ENCODE peak calls at places on chromosomes 1 and 21, in six cellular contexts. I is heart left ventricle, B is mammary epithelial cell, N is mesothelial cell of epicardium, E is sigmoid colon, P is dorsolateral prefrontal cortex. Z is an unnamed sample.

GRCh38 chr1:66533804-66534745 is at the start of gene SGIP1:
- DNase-seq in E (peak; percentile 80), I (peak; percentile 72), N (no peak), P (peak; percentile 89), B (no peak), Z (peak; percentile 67)

GRCh38 chr1:165235158-165235776 is 121.2 kb downstream of the LMX1A start:
- DNase-seq in I (no peak), E (no peak), B (no peak), P (no peak), N (peak; percentile 59), Z (no peak)

GRCh38 chr1:150575072-150575489 is 4.3 kb downstream of the MCL1 start:
- DNase-seq in B (no peak), E (no peak), P (no peak), N (no peak), I (no peak), Z (no peak)

GRCh38 chr1:209662879-209663327 is 10.7 kb upstream of the LAMB3 start:
- DNase-seq in B (peak; percentile 47), N (no peak), P (no peak), E (no peak), I (no peak), Z (no peak)

GRCh38 chr1:163410073-163410522 is 88.3 kb downstream of the NUF2 start:
- DNase-seq in P (no peak), N (peak; percentile 78), E (no peak), B (peak; percentile 26), I (no peak), Z (no peak)

GRCh38 chr21:18384771-18385170 is 18.8 kb downstream of the TMPRSS15 start:
- DNase-seq in E (no peak), I (no peak), P (no peak), B (peak; percentile 0), N (no peak), Z (no peak)

GRCh38 chr1:166086113-166086908 is 80.5 kb downstream of the FAM78B start:
- DNase-seq in N (no peak), E (no peak), I (no peak), P (no peak), B (no peak), Z (no peak)

GRCh38 chr1:205232122-205232820 is 4.5 kb downstream of the TMCC2 start:
- DNase-seq in E (no peak), B (no peak), N (no peak), I (no peak), P (peak; percentile 36), Z (no peak)

GRCh38 chr1:207645632-207646081 is 724 bp downstream of the CR1L start:
- DNase-seq in E (no peak), B (no peak), P (no peak), I (no peak), N (no peak), Z (no peak)

GRCh38 chr1:247385283-247385682 is 30.7 kb upstream of the NLRP3 start:
- DNase-seq in B (peak; percentile 58), P (no peak), N (no peak), E (no peak), I (no peak), Z (no peak)

GRCh38 chr1:36257375-36257767 is 33.1 kb downstream of the THRAP3 start:
- DNase-seq in N (no peak), E (no peak), P (no peak), I (no peak), B (peak; percentile 16), Z (no peak)

GRCh38 chr21:45257673-45258341 is 29.9 kb downstream of the POFUT2 start:
- DNase-seq in E (no peak), I (no peak), P (no peak), B (no peak), N (peak; percentile 36), Z (no peak)

GRCh38 chr1:225815526-225816178 is 5.7 kb downstream of the EPHX1 start:
- DNase-seq in N (no peak), B (no peak), P (no peak), I (no peak), E (no peak), Z (no peak)

GRCh38 chr1:109984190-109984455 is 442 bp upstream of the AHCYL1 start:
- DNase-seq in I (no peak), P (no peak), N (no peak), E (no peak), B (no peak), Z (no peak)

GRCh38 chr1:35847935-35848565 is 35.0 kb upstream of the AGO1 start:
- DNase-seq in P (no peak), B (no peak), E (no peak), N (no peak), I (no peak), Z (no peak)

GRCh38 chr21:15839026-15839425 is 109.2 kb downstream of the USP25 start:
- DNase-seq in I (no peak), N (no peak), E (no peak), B (peak; percentile 33), P (no peak), Z (no peak)

GRCh38 chr21:34351786-34352241 is 12.0 kb upstream of the KCNE2 start:
- DNase-seq in N (no peak), E (no peak), B (no peak), P (peak; percentile 68), I (no peak), Z (no peak)

GRCh38 chr1:223312705-223313414 is 51.1 kb downstream of the SUSD4 start:
- DNase-seq in E (no peak), P (no peak), B (peak; percentile 13), N (no peak), I (no peak), Z (no peak)

GRCh38 chr1:35305383-35305782 is 36.9 kb downstream of the ZMYM4 start:
- DNase-seq in P (no peak), N (no peak), B (no peak), I (no peak), E (no peak), Z (no peak)

GRCh38 chr1:30719406-30720270 is 3.7 kb downstream of the MATN1 start:
- DNase-seq in E (no peak), N (no peak), P (no peak), B (no peak), I (peak; percentile 46), Z (no peak)

GRCh38 chr1:176692431-176692830 is 229.5 kb downstream of the PAPPA2 start:
- DNase-seq in B (no peak), E (peak; percentile 86), I (peak; percentile 84), N (no peak), P (peak; percentile 54), Z (no peak)

GRCh38 chr1:176693697-176694329 is 230.8 kb downstream of the PAPPA2 start:
- DNase-seq in I (no peak), N (no peak), P (no peak), E (peak; percentile 78), B (no peak), Z (no peak)

GRCh38 chr1:176694713-176695112 is 231.7 kb downstream of the PAPPA2 start:
- DNase-seq in P (no peak), N (no peak), B (no peak), E (no peak), I (no peak), Z (no peak)

GRCh38 chr1:176692988-176693696 is 230.2 kb downstream of the PAPPA2 start:
- DNase-seq in N (no peak), I (no peak), E (no peak), P (no peak), B (no peak), Z (no peak)

DNA sequence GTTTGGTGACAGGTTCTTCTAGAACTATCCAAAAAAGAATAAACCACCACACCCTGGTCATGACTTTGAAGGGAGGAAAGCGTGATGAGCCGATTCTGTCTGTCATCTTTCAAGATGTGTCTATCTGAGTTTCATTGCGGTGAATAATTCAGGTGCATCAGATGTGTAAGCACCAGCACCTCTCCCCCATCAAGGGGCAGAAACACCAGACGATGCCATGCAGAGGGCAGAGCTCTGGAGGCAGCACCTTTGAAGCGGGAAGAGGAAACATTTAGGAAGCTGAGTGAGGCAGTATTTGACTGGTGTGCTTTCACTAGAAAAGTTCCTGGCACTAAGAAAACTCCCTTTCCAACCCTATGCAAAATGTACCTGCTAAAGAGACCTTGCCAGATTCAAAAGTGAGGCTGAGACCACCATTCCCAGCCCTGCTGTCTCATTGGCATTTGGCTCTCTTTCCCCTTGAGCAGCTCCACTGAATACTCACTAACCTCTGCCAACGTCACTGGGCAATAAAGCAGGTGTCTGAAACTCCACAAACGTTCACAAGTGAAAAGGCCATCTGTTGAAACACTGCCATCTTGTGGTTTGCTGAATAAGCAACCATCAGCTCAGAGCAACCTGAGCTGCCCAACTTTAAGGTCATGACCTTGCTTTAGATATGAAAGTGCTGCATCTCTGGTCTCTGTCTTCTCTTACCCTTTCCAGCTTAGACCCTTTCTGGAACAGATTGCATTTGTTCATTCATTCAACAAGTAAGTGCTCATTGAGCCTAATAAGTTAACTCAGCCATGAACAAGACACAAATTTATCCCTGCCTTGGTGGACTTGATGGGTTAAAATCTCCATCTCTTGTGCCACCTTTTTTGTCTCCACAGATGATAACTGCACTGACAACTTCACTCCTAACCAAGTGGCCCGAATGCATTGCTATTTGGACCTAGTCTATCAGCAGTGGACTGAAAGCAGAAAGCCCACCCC is 228.6 kb downstream of the PAPPA2 start:
- DNase-seq in P (no peak), I (no peak), B (peak; percentile 49), E (peak; percentile 69), N (no peak), Z (no peak)
- TF ChIP-seq CTCF in P (peak; percentile 70), I (peak; percentile 72), B (peak; percentile 85), E (peak; percentile 60), N (no peak), Z (peak; percentile 85)

GRCh38 chr1:114092118-114092517 is 61.6 kb downstream of the SYT6 start:
- DNase-seq in I (no peak), P (no peak), E (no peak), B (no peak), N (no peak), Z (no peak)

GRCh38 chr1:114091711-114092110 is 62.0 kb downstream of the SYT6 start:
- DNase-seq in I (no peak), N (no peak), E (no peak), B (no peak), P (no peak), Z (no peak)

GRCh38 chr1:114094675-114095074 is 59.0 kb downstream of the SYT6 start:
- DNase-seq in B (no peak), P (no peak), E (no peak), I (no peak), N (no peak), Z (no peak)

GRCh38 chr1:114094303-114094663 is 59.4 kb downstream of the SYT6 start:
- DNase-seq in B (peak; percentile 23), N (no peak), I (no peak), P (no peak), E (no peak), Z (no peak)

GRCh38 chr1:114093624-114094302 is 59.9 kb downstream of the SYT6 start:
- DNase-seq in N (no peak), P (no peak), I (no peak), E (no peak), B (peak; percentile 86), Z (no peak)
- TF ChIP-seq CTCF in N (no peak), P (no peak), I (peak; percentile 6), E (no peak), B (peak; percentile 70), Z (peak; percentile 26)

GRCh38 chr1:9886063-9886742 is 23.9 kb downstream of the CTNNBIP1 start:
- DNase-seq in B (no peak), N (no peak), P (no peak), E (no peak), I (peak; percentile 51), Z (no peak)
- TF ChIP-seq CTCF in B (no peak), N (no peak), P (no peak), E (no peak), I (no peak), Z (peak; percentile 41)

DNA sequence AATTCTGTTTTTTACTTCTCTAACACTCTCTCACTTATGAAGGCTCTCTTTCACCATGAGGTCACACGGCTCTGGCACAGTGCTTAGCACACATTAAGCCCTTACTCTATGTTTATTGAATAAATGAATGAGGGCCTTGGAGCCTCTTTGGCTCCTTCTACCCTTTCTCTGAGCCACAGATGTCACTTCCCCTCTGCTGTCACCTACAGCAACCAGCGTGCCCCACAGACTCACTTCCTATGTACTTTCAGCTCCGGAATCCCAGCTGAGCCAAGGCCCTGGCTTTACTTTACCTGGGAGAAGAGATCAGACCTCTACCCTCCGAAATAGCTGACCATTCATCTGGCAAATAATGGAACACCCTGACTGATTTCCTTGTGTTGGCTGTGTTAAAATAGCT is 53.7 kb upstream of the HMCN1 start:
- DNase-seq in P (no peak), N (no peak), I (no peak), B (no peak), E (no peak), Z (no peak)
- TF ChIP-seq CTCF in P (no peak), N (no peak), I (no peak), B (no peak), E (no peak), Z (no peak)